ENCODE peak calls at places on chromosome 1, in nine cellular contexts. P, R, L, A, F, M, Y, X and G are unnamed samples. For H3K27me3 and H3K4me1, the result is how much of the 10 kb centered on the place peaks cover.

GRCh38 chr1:191993549-191993948 is 164.7 kb upstream of the RGS18 start:
- DNase-seq in P (no peak), R (no peak), L (no peak), A (no peak), F (no peak), M (no peak), Y (peak), X (no peak), G (peak)

GRCh38 chr1:209601809-209602657 is 18.5 kb downstream of the CAMK1G start:
- DNase-seq in P (no peak), R (no peak), L (peak), A (no peak), F (no peak), M (no peak), Y (peak), X (peak), G (peak)

GRCh38 chr1:24047101-24047459 is 64.9 kb downstream of the MYOM3 start:
- DNase-seq in P (peak), R (peak), L (peak), A (peak), F (peak), M (no peak), Y (peak), X (peak), G (peak)

GRCh38 chr1:240126821-240127220 is 35.1 kb downstream of the FMN2 start:
- DNase-seq in P (no peak), R (no peak), L (no peak), A (no peak), F (no peak), M (no peak), Y (no peak), X (no peak), G (no peak)

GRCh38 chr1:93588206-93588605 is 93.4 kb downstream of the BCAR3 start:
- DNase-seq in P (no peak), R (no peak), L (no peak), A (no peak), F (no peak), M (no peak), Y (no peak), X (no peak), G (no peak)

GRCh38 chr1:160779662-160780397 is 16.1 kb upstream of the LY9 start:
- DNase-seq in P (no peak), R (peak), L (no peak), A (no peak), F (no peak), M (no peak), Y (peak), X (no peak), G (no peak)

GRCh38 chr1:236070753-236071152 is 5.9 kb upstream of the NID1 start:
- DNase-seq in P (no peak), R (no peak), L (no peak), A (no peak), F (no peak), M (no peak), Y (no peak), X (no peak), G (no peak)

GRCh38 chr1:43987159-43988022 is 4.0 kb upstream of the CCDC24 start:
- DNase-seq in P (no peak), R (no peak), L (no peak), A (no peak), F (no peak), M (no peak), Y (no peak), X (no peak), G (no peak)

GRCh38 chr1:229199892-229200291 is 71.0 kb upstream of the RAB4A start:
- DNase-seq in P (no peak), R (peak), L (no peak), A (no peak), F (peak), M (no peak), Y (peak), X (no peak), G (no peak)

GRCh38 chr1:39699419-39699818 is 8.2 kb upstream of the HPCAL4 start:
- DNase-seq in P (no peak), R (no peak), L (no peak), A (no peak), F (no peak), M (no peak), Y (no peak), X (no peak), G (no peak)

GRCh38 chr1:183103577-183103976 is 80.4 kb downstream of the LAMC1 start:
- DNase-seq in P (no peak), R (no peak), L (no peak), A (no peak), F (no peak), M (no peak), Y (no peak), X (no peak), G (no peak)
- H3K27me3 ChIP-seq in P (under half), R (under half), L (under half), A (under half), F (under half), M (under half), Y (under half), X (under half), G (under half)

GRCh38 chr1:89365206-89365605 is 1.3 kb downstream of the GBP6 start:
- DNase-seq in P (no peak), R (no peak), L (no peak), A (no peak), F (no peak), M (no peak), Y (no peak), X (no peak), G (no peak)
- H3K4me3 ChIP-seq in P (no peak), R (no peak), L (no peak), A (no peak), F (no peak), M (peak), Y (no peak), X (no peak), G (no peak)

GRCh38 chr1:204509186-204509635 is 7.0 kb upstream of the MDM4 start:
- DNase-seq in P (no peak), R (no peak), L (no peak), A (no peak), F (no peak), M (no peak), Y (no peak), X (no peak), G (no peak)

GRCh38 chr1:204506091-204506968 is 9.9 kb upstream of the MDM4 start:
- DNase-seq in P (peak), R (peak), L (peak), A (peak), F (peak), M (no peak), Y (peak), X (peak), G (peak)

GRCh38 chr1:204506969-204507316 is 9.3 kb upstream of the MDM4 start:
- DNase-seq in P (no peak), R (no peak), L (peak), A (peak), F (no peak), M (peak), Y (peak), X (peak), G (peak)

GRCh38 chr1:204505674-204506073 is 10.5 kb upstream of the MDM4 start:
- DNase-seq in P (no peak), R (no peak), L (no peak), A (no peak), F (no peak), M (no peak), Y (no peak), X (no peak), G (no peak)

DNA sequence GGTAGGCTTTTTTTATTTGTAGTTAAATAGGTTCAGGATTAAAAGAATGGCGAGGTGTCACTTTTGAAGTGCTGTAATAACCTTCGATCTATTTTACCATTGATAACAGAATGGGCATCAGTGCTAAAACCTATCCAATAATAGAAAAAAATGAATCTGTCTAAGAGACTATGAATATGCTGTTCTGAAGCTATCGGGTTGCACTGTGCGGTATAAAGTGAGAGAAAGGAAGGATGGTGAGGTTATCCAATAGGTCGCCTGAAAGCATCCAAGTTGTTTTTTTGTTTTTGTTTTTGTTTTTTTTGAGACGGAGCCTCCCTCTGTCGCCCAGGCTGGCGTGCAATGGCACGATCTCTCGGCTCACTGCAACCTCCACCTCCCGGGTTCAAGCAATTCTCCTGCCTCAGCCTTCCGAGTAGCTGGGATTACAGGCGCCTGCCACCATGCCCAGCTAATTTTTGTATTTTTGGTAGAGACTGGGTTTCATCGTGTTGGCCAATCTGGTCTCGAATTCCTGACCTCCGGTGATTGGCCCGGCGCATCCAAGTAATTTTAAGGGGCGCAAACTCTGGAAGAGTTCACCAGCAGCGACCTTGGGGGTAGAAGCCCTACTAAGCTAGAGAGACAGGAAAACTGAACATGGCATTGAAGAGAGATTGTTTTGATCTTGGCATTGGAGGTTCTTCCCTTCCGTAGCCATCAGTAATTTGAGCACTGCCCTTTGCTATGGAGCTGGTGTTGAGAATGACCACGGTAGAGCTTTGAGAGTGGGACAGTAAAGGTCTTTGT is 8.7 kb upstream of the MDM4 start:
- DNase-seq in P (no peak), R (no peak), L (no peak), A (no peak), F (no peak), M (no peak), Y (peak), X (no peak), G (peak)
- H3K4me1 ChIP-seq in P (under half), R (under half), L (under half), A (under half), F (under half), M (under half), Y (under half), X (under half), G (under half)

GRCh38 chr1:7462627-7463026 is 308.5 kb upstream of the VAMP3 start:
- DNase-seq in P (no peak), R (no peak), L (no peak), A (no peak), F (no peak), M (no peak), Y (no peak), X (no peak), G (no peak)

GRCh38 chr1:7458946-7459345 is 312.1 kb upstream of the VAMP3 start:
- DNase-seq in P (no peak), R (no peak), L (no peak), A (no peak), F (no peak), M (no peak), Y (no peak), X (no peak), G (no peak)

GRCh38 chr1:7457811-7458210 is 313.3 kb upstream of the VAMP3 start:
- DNase-seq in P (no peak), R (no peak), L (no peak), A (no peak), F (no peak), M (no peak), Y (no peak), X (no peak), G (no peak)

GRCh38 chr1:7460807-7461206 is 310.3 kb upstream of the VAMP3 start:
- DNase-seq in P (no peak), R (no peak), L (no peak), A (no peak), F (no peak), M (no peak), Y (no peak), X (no peak), G (no peak)

DNA sequence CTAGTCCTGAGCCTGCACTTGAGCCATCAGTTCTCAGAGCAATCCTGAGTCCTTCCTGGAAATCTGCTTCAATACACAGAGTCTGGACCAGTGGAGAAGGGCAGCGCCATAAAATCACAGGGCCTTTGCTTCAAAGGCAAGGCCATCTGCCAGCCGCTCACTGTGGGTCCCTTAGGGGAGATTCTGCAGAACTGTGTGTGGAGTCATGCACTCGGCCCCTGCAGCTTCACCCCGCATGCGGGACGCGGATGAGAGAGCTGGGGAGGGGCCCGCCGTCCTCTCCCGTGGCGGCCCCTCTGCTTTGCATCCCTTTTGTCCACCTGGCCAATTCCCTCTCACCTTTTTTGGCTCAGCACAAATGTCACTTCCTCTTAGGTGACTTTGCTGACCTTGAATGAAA is 311.2 kb upstream of the VAMP3 start:
- DNase-seq in P (no peak), R (no peak), L (no peak), A (no peak), F (no peak), M (no peak), Y (no peak), X (no peak), G (no peak)
- H3K27me3 ChIP-seq in P (under half), R (under half), L (under half), A (under half), F (under half), M (under half), Y (under half), X (under half), G (under half)